ENCODE peak calls at places on chromosomes 4 and X, in ten cellular contexts. R is T-cell; P is activated naive CD4-positive, alpha-beta T cell; N is T follicular helper cell; Y is iPS DF 19.7; J is uterus; W is cerebellum; V is GM18507; B is T-helper 1 cell; K is activated naive CD8-positive, alpha-beta T cell treated with anti-CD3 and anti-CD28 coated beads for 36 hours. C is an unnamed sample.

GRCh38 chr4:185424905-185425599 is 712 bp downstream of the UFSP2 start:
- DNase-seq in W (no peak), P (no peak), K (no peak), R (no peak), N (no peak), V (no peak), J (no peak), Y (no peak), B (no peak), C (no peak)

GRCh38 chr4:153852501-153852900 is 63.6 kb upstream of the SFRP2 start:
- DNase-seq in V (no peak), B (no peak), Y (no peak), J (no peak), P (no peak), K (no peak), R (no peak), W (no peak), N (no peak), C (no peak)

GRCh38 chr4:26029512-26030131 is 115.6 kb downstream of the SMIM20 start:
- DNase-seq in Y (no peak), K (no peak), B (no peak), V (no peak), R (no peak), J (no peak), W (no peak), P (no peak), N (no peak), C (no peak)

GRCh38 chrX:378443-378842 is 8.3 kb downstream of the PPP2R3B start:
- DNase-seq in Y (no peak), J (no peak), N (no peak), P (no peak), W (no peak), R (no peak), V (no peak), K (peak), B (no peak), C (no peak)

GRCh38 chr4:155809835-155810234 is 51.0 kb downstream of the GUCY1B1 start:
- DNase-seq in N (no peak), J (no peak), B (no peak), K (peak), Y (peak), V (peak), R (no peak), W (peak), P (no peak), C (no peak)

GRCh38 chr4:52588097-52588496 is 71.0 kb downstream of the USP46 start:
- DNase-seq in R (no peak), W (peak), N (no peak), Y (peak), P (no peak), K (no peak), B (no peak), J (peak), V (no peak), C (no peak)

GRCh38 chr4:37537484-37537883 is 148.7 kb downstream of the RELL1 start:
- DNase-seq in P (no peak), K (no peak), W (no peak), J (no peak), B (no peak), Y (no peak), N (no peak), V (no peak), R (no peak), C (no peak)

GRCh38 chr4:2043396-2044118 is 15.6 kb upstream of the NAT8L start:
- DNase-seq in P (no peak), Y (no peak), N (no peak), R (no peak), K (no peak), V (no peak), B (no peak), W (no peak), J (no peak), C (peak)

GRCh38 chrX:51834076-51834475 is 59.3 kb upstream of the MAGED1 start:
- DNase-seq in B (no peak), N (no peak), V (no peak), K (no peak), Y (no peak), W (no peak), R (no peak), J (no peak), P (no peak), C (no peak)

GRCh38 chr4:16169491-16169890 is 56.8 kb downstream of the TAPT1 start:
- DNase-seq in V (no peak), B (no peak), N (no peak), K (no peak), Y (no peak), J (no peak), P (no peak), W (no peak), R (no peak), C (no peak)

GRCh38 chrX:68807818-68808217 is 21.0 kb upstream of the EFNB1 start:
- DNase-seq in R (no peak), V (no peak), Y (no peak), K (no peak), J (no peak), W (no peak), P (no peak), B (no peak), N (no peak), C (no peak)

GRCh38 chrX:15493118-15494082 is at the start of gene PIR:
- DNase-seq in K (peak), V (peak), J (peak), W (peak), Y (peak), R (peak), B (peak), N (peak), P (peak), C (peak)

GRCh38 chr4:105952596-105952995 is 57.3 kb downstream of the NPNT start:
- DNase-seq in W (no peak), N (no peak), V (no peak), P (no peak), Y (no peak), R (no peak), K (no peak), J (no peak), B (no peak), C (no peak)

GRCh38 chr4:137705171-137705783 is 173.0 kb upstream of the PCDH18 start:
- DNase-seq in N (no peak), P (no peak), R (no peak), W (no peak), B (no peak), V (no peak), J (peak), K (no peak), Y (no peak), C (no peak)

GRCh38 chr4:126268106-126268505 is 953.4 kb downstream of the FAT4 start:
- DNase-seq in J (no peak), B (no peak), W (no peak), K (no peak), R (no peak), V (no peak), Y (no peak), N (no peak), P (no peak), C (no peak)

GRCh38 chr4:33091961-33092360 is 2371.8 kb downstream of the PCDH7 start:
- DNase-seq in N (no peak), V (no peak), R (no peak), P (no peak), K (no peak), B (no peak), W (no peak), J (no peak), Y (no peak), C (no peak)

GRCh38 chr4:12978310-12978709 is 505.8 kb downstream of the RAB28 start:
- DNase-seq in N (no peak), B (no peak), K (peak), P (no peak), R (no peak), V (no peak), W (no peak), J (no peak), Y (no peak), C (no peak)

GRCh38 chrX:136975642-136976518 is 57.9 kb downstream of the GPR101 start:
- DNase-seq in B (no peak), N (no peak), W (no peak), Y (no peak), R (no peak), K (no peak), P (no peak), V (no peak), J (no peak), C (no peak)

GRCh38 chr4:1207157-1207470 is 34.7 kb upstream of the SPON2 start:
- DNase-seq in B (no peak), V (no peak), J (no peak), W (no peak), Y (no peak), R (no peak), K (no peak), P (no peak), N (no peak), C (peak)